ENCODE peak calls at places on chromosomes 12 and 14, in nine cellular contexts. One of them, this sample, is unnamed.

GRCh38 chr14:24443053-24443683 is 592 bp upstream of the SDR39U1 start:
- DNase-seq in hepatocyte: no peak
- DNase-seq in GM23248: peak; percentile 38
- DNase-seq in GM23338: no peak
- DNase-seq in neural progenitor cell: no peak
- DNase-seq in HCT116: no peak
- DNase-seq in MM.1S: no peak
- DNase-seq in SK-N-SH: no peak
- DNase-seq in OCI-LY7: no peak
- DNase-seq in this sample: no peak

GRCh38 chr12:118813778-118814359 is 167.5 kb upstream of the SRRM4 start:
- DNase-seq in hepatocyte: no peak
- DNase-seq in GM23248: no peak
- DNase-seq in GM23338: peak; percentile 29
- DNase-seq in neural progenitor cell: peak; percentile 16
- DNase-seq in HCT116: no peak
- DNase-seq in MM.1S: no peak
- DNase-seq in SK-N-SH: no peak
- DNase-seq in OCI-LY7: no peak
- DNase-seq in this sample: no peak

GRCh38 chr12:113306382-113306781 is 28.5 kb downstream of the SLC8B1 start:
- DNase-seq in hepatocyte: no peak
- DNase-seq in GM23248: no peak
- DNase-seq in GM23338: no peak
- DNase-seq in neural progenitor cell: no peak
- DNase-seq in HCT116: no peak
- DNase-seq in MM.1S: no peak
- DNase-seq in SK-N-SH: no peak
- DNase-seq in OCI-LY7: no peak
- DNase-seq in this sample: peak; percentile 68

GRCh38 chr12:45913631-45914030 is 76.7 kb downstream of the SCAF11 start:
- DNase-seq in hepatocyte: no peak
- DNase-seq in GM23248: no peak
- DNase-seq in GM23338: no peak
- DNase-seq in neural progenitor cell: no peak
- DNase-seq in HCT116: no peak
- DNase-seq in MM.1S: no peak
- DNase-seq in SK-N-SH: no peak
- DNase-seq in OCI-LY7: peak; percentile 7
- DNase-seq in this sample: no peak

GRCh38 chr12:96392397-96392796 is 7.8 kb downstream of the CDK17 start:
- DNase-seq in hepatocyte: no peak
- DNase-seq in GM23248: no peak
- DNase-seq in GM23338: no peak
- DNase-seq in neural progenitor cell: no peak
- DNase-seq in HCT116: no peak
- DNase-seq in MM.1S: no peak
- DNase-seq in SK-N-SH: no peak
- DNase-seq in OCI-LY7: no peak
- DNase-seq in this sample: no peak

GRCh38 chr14:100375963-100376735 is 53.0 kb downstream of the SLC25A47 start:
- DNase-seq in hepatocyte: peak; percentile 98
- DNase-seq in GM23248: peak; percentile 98
- DNase-seq in GM23338: peak; percentile 96
- DNase-seq in neural progenitor cell: peak; percentile 98
- DNase-seq in HCT116: peak; percentile 83
- DNase-seq in MM.1S: peak; percentile 84
- DNase-seq in SK-N-SH: peak; percentile 95
- DNase-seq in OCI-LY7: peak; percentile 95
- DNase-seq in this sample: peak; percentile 97

GRCh38 chr12:41940571-41940970 is 204.1 kb downstream of the GXYLT1 start:
- DNase-seq in hepatocyte: no peak
- DNase-seq in GM23248: no peak
- DNase-seq in GM23338: no peak
- DNase-seq in neural progenitor cell: no peak
- DNase-seq in HCT116: no peak
- DNase-seq in MM.1S: no peak
- DNase-seq in SK-N-SH: no peak
- DNase-seq in OCI-LY7: no peak
- DNase-seq in this sample: no peak

GRCh38 chr12:52395761-52396434 is 10.2 kb downstream of the KRT82 start:
- DNase-seq in hepatocyte: peak; percentile 47
- DNase-seq in GM23248: peak; percentile 56
- DNase-seq in GM23338: peak; percentile 96
- DNase-seq in neural progenitor cell: peak; percentile 54
- DNase-seq in HCT116: peak; percentile 75
- DNase-seq in MM.1S: peak; percentile 19
- DNase-seq in SK-N-SH: no peak
- DNase-seq in OCI-LY7: peak; percentile 33
- DNase-seq in this sample: peak; percentile 78

DNA sequence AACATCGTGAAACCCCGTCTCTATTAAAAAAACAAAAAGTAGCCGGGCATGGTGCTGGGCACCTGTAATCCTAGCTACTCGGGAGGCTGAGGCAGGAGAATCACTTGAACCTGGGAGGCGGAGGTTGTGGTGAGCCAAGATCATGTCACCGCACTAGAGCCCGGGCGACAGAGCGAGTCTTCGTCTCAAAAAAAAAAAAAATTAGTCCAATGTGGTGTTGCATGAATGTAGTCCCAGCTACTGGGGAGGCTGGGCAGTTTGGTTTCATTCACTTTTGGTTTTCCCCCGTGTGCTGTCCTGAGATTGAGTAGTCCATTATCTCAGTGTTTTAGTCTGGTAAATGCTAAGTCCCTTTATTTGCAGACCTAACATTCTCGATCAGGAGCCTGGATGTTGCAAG is 19.5 kb downstream of the RPS29 start:
- DNase-seq in hepatocyte: no peak
- DNase-seq in GM23248: no peak
- DNase-seq in GM23338: no peak
- DNase-seq in neural progenitor cell: no peak
- DNase-seq in HCT116: no peak
- DNase-seq in MM.1S: no peak
- DNase-seq in SK-N-SH: no peak
- DNase-seq in OCI-LY7: no peak
- DNase-seq in this sample: no peak
- H4K20me1 ChIP-seq in hepatocyte: no peaks in the 10 kb centered on the region
- H4K20me1 ChIP-seq in GM23248: no peaks in the 10 kb centered on the region
- H4K20me1 ChIP-seq in GM23338: peaks cover 3% of the 10 kb centered on the region
- H4K20me1 ChIP-seq in neural progenitor cell: no peaks in the 10 kb centered on the region
- H4K20me1 ChIP-seq in HCT116: no peaks in the 10 kb centered on the region
- H4K20me1 ChIP-seq in MM.1S: no peaks in the 10 kb centered on the region
- H4K20me1 ChIP-seq in SK-N-SH: no peaks in the 10 kb centered on the region
- H4K20me1 ChIP-seq in OCI-LY7: no peaks in the 10 kb centered on the region
- H4K20me1 ChIP-seq in this sample: no peaks in the 10 kb centered on the region

GRCh38 chr12:2403221-2403976 is 350.6 kb downstream of the CACNA1C start:
- DNase-seq in hepatocyte: no peak
- DNase-seq in GM23248: no peak
- DNase-seq in GM23338: no peak
- DNase-seq in neural progenitor cell: no peak
- DNase-seq in HCT116: no peak
- DNase-seq in MM.1S: no peak
- DNase-seq in SK-N-SH: no peak
- DNase-seq in OCI-LY7: no peak
- DNase-seq in this sample: no peak

GRCh38 chr12:2405039-2405438 is 352.3 kb downstream of the CACNA1C start:
- DNase-seq in hepatocyte: no peak
- DNase-seq in GM23248: no peak
- DNase-seq in GM23338: no peak
- DNase-seq in neural progenitor cell: no peak
- DNase-seq in HCT116: no peak
- DNase-seq in MM.1S: no peak
- DNase-seq in SK-N-SH: no peak
- DNase-seq in OCI-LY7: no peak
- DNase-seq in this sample: no peak

GRCh38 chr12:2401040-2401439 is 348.3 kb downstream of the CACNA1C start:
- DNase-seq in hepatocyte: no peak
- DNase-seq in GM23248: no peak
- DNase-seq in GM23338: no peak
- DNase-seq in neural progenitor cell: no peak
- DNase-seq in HCT116: no peak
- DNase-seq in MM.1S: no peak
- DNase-seq in SK-N-SH: no peak
- DNase-seq in OCI-LY7: no peak
- DNase-seq in this sample: no peak

GRCh38 chr12:2397356-2398045 is 344.7 kb downstream of the CACNA1C start:
- DNase-seq in hepatocyte: no peak
- DNase-seq in GM23248: peak; percentile 17
- DNase-seq in GM23338: no peak
- DNase-seq in neural progenitor cell: no peak
- DNase-seq in HCT116: peak; percentile 26
- DNase-seq in MM.1S: no peak
- DNase-seq in SK-N-SH: no peak
- DNase-seq in OCI-LY7: no peak
- DNase-seq in this sample: no peak

GRCh38 chr12:2402180-2402579 is 349.4 kb downstream of the CACNA1C start:
- DNase-seq in hepatocyte: no peak
- DNase-seq in GM23248: no peak
- DNase-seq in GM23338: no peak
- DNase-seq in neural progenitor cell: no peak
- DNase-seq in HCT116: no peak
- DNase-seq in MM.1S: no peak
- DNase-seq in SK-N-SH: peak; percentile 42
- DNase-seq in OCI-LY7: no peak
- DNase-seq in this sample: no peak
- TF ChIP-seq EZH2phosphoT487 in hepatocyte: no peak
- TF ChIP-seq EZH2phosphoT487 in GM23248: no peak
- TF ChIP-seq EZH2phosphoT487 in GM23338: no peak
- TF ChIP-seq EZH2phosphoT487 in neural progenitor cell: no peak
- TF ChIP-seq EZH2phosphoT487 in HCT116: no peak
- TF ChIP-seq EZH2phosphoT487 in MM.1S: no peak
- TF ChIP-seq EZH2phosphoT487 in SK-N-SH: no peak
- TF ChIP-seq EZH2phosphoT487 in OCI-LY7: no peak
- TF ChIP-seq EZH2phosphoT487 in this sample: no peak

GRCh38 chr12:120100630-120101029 is 15.9 kb downstream of the RAB35 start:
- DNase-seq in hepatocyte: no peak
- DNase-seq in GM23248: peak; percentile 73
- DNase-seq in GM23338: no peak
- DNase-seq in neural progenitor cell: no peak
- DNase-seq in HCT116: no peak
- DNase-seq in MM.1S: no peak
- DNase-seq in SK-N-SH: peak; percentile 86
- DNase-seq in OCI-LY7: no peak
- DNase-seq in this sample: no peak
- H4K20me1 ChIP-seq in hepatocyte: peaks cover 26% of the 10 kb centered on the region
- H4K20me1 ChIP-seq in GM23248: no peaks in the 10 kb centered on the region
- H4K20me1 ChIP-seq in GM23338: peaks cover 3% of the 10 kb centered on the region
- H4K20me1 ChIP-seq in neural progenitor cell: peaks cover 14% of the 10 kb centered on the region
- H4K20me1 ChIP-seq in HCT116: no peaks in the 10 kb centered on the region
- H4K20me1 ChIP-seq in MM.1S: no peaks in the 10 kb centered on the region
- H4K20me1 ChIP-seq in SK-N-SH: peaks cover 65% of the 10 kb centered on the region
- H4K20me1 ChIP-seq in OCI-LY7: peaks cover 7% of the 10 kb centered on the region
- H4K20me1 ChIP-seq in this sample: peaks cover 40% of the 10 kb centered on the region

GRCh38 chr14:39492267-39492666 is 60.0 kb upstream of the FBXO33 start:
- DNase-seq in hepatocyte: no peak
- DNase-seq in GM23248: peak; percentile 83
- DNase-seq in GM23338: no peak
- DNase-seq in neural progenitor cell: no peak
- DNase-seq in HCT116: no peak
- DNase-seq in MM.1S: no peak
- DNase-seq in SK-N-SH: no peak
- DNase-seq in OCI-LY7: no peak
- DNase-seq in this sample: peak; percentile 54
- TF ChIP-seq EZH2phosphoT487 in hepatocyte: no peak
- TF ChIP-seq EZH2phosphoT487 in GM23248: peak; percentile 21
- TF ChIP-seq EZH2phosphoT487 in GM23338: no peak
- TF ChIP-seq EZH2phosphoT487 in neural progenitor cell: no peak
- TF ChIP-seq EZH2phosphoT487 in HCT116: no peak
- TF ChIP-seq EZH2phosphoT487 in MM.1S: no peak
- TF ChIP-seq EZH2phosphoT487 in SK-N-SH: no peak
- TF ChIP-seq EZH2phosphoT487 in OCI-LY7: no peak
- TF ChIP-seq EZH2phosphoT487 in this sample: no peak

GRCh38 chr12:90729741-90730140 is 225.2 kb downstream of the CCER1 start:
- DNase-seq in hepatocyte: no peak
- DNase-seq in GM23248: peak; percentile 19
- DNase-seq in GM23338: no peak
- DNase-seq in neural progenitor cell: no peak
- DNase-seq in HCT116: peak; percentile 38
- DNase-seq in MM.1S: no peak
- DNase-seq in SK-N-SH: no peak
- DNase-seq in OCI-LY7: no peak
- DNase-seq in this sample: peak; percentile 74
- H4K20me1 ChIP-seq in hepatocyte: no peaks in the 10 kb centered on the region
- H4K20me1 ChIP-seq in GM23248: no peaks in the 10 kb centered on the region
- H4K20me1 ChIP-seq in GM23338: no peaks in the 10 kb centered on the region
- H4K20me1 ChIP-seq in neural progenitor cell: no peaks in the 10 kb centered on the region
- H4K20me1 ChIP-seq in HCT116: no peaks in the 10 kb centered on the region
- H4K20me1 ChIP-seq in MM.1S: no peaks in the 10 kb centered on the region
- H4K20me1 ChIP-seq in SK-N-SH: no peaks in the 10 kb centered on the region
- H4K20me1 ChIP-seq in OCI-LY7: no peaks in the 10 kb centered on the region
- H4K20me1 ChIP-seq in this sample: no peaks in the 10 kb centered on the region

GRCh38 chr12:111448266-111448830 is 42.6 kb downstream of the SH2B3 start:
- DNase-seq in hepatocyte: no peak
- DNase-seq in GM23248: no peak
- DNase-seq in GM23338: peak; percentile 48
- DNase-seq in neural progenitor cell: no peak
- DNase-seq in HCT116: no peak
- DNase-seq in MM.1S: no peak
- DNase-seq in SK-N-SH: no peak
- DNase-seq in OCI-LY7: no peak
- DNase-seq in this sample: no peak
- TF ChIP-seq EZH2phosphoT487 in hepatocyte: no peak
- TF ChIP-seq EZH2phosphoT487 in GM23248: no peak
- TF ChIP-seq EZH2phosphoT487 in GM23338: no peak
- TF ChIP-seq EZH2phosphoT487 in neural progenitor cell: no peak
- TF ChIP-seq EZH2phosphoT487 in HCT116: no peak
- TF ChIP-seq EZH2phosphoT487 in MM.1S: no peak
- TF ChIP-seq EZH2phosphoT487 in SK-N-SH: no peak
- TF ChIP-seq EZH2phosphoT487 in OCI-LY7: no peak
- TF ChIP-seq EZH2phosphoT487 in this sample: no peak